ENCODE peak calls at places on chromosomes 6 and 20, in seven cellular contexts. U is CD4-positive, CD25-positive, alpha-beta regulatory T cell; P is tibial nerve; V is GM23248; E is psoas muscle; C is CD8-positive, alpha-beta memory T cell; Y is CD4-positive, alpha-beta memory T cell. J is an unnamed sample.

GRCh38 chr20:41398408-41398807 is 31.8 kb upstream of the EMILIN3 start:
- DNase-seq in U (no peak), P (no peak), V (no peak), E (no peak), C (no peak), Y (no peak), J (no peak)

GRCh38 chr6:37882724-37883413 is 63.3 kb downstream of the ZFAND3 start:
- DNase-seq in U (no peak), P (no peak), V (peak; percentile 77), E (no peak), C (no peak), Y (no peak), J (no peak)

GRCh38 chr6:18219611-18220010 is 44.7 kb downstream of the DEK start:
- DNase-seq in U (no peak), P (no peak), V (no peak), E (no peak), C (no peak), Y (no peak), J (no peak)

GRCh38 chr20:4601630-4602296 is 119.9 kb upstream of the PRND start:
- DNase-seq in U (no peak), P (no peak), V (peak; percentile 62), E (no peak), C (no peak), Y (no peak), J (no peak)

GRCh38 chr20:911882-912600 is 4.1 kb downstream of the ANGPT4 start:
- DNase-seq in U (peak; percentile 9), P (no peak), V (no peak), E (no peak), C (no peak), Y (peak; percentile 1), J (no peak)

GRCh38 chr6:3793545-3793944 is 42.0 kb upstream of the PXDC1 start:
- DNase-seq in U (no peak), P (no peak), V (no peak), E (no peak), C (no peak), Y (no peak), J (no peak)

GRCh38 chr6:13422601-13423247 is 64.7 kb downstream of the GFOD1 start:
- DNase-seq in U (no peak), P (no peak), V (no peak), E (no peak), C (no peak), Y (no peak), J (no peak)

GRCh38 chr20:17169575-17170136 is 57.2 kb upstream of the PCSK2 start:
- DNase-seq in U (no peak), P (no peak), V (no peak), E (no peak), C (no peak), Y (no peak), J (no peak)

GRCh38 chr20:23142162-23143050 is 56.3 kb upstream of the CD93 start:
- DNase-seq in U (peak; percentile 6), P (no peak), V (no peak), E (no peak), C (no peak), Y (peak; percentile 6), J (no peak)

GRCh38 chr6:36633915-36634314 is 39.8 kb downstream of the SRSF3 start:
- DNase-seq in U (no peak), P (peak; percentile 38), V (peak; percentile 37), E (no peak), C (no peak), Y (no peak), J (no peak)

GRCh38 chr20:45592574-45593189 is 13.6 kb upstream of the WFDC8 start:
- DNase-seq in U (peak; percentile 9), P (no peak), V (peak; percentile 62), E (no peak), C (peak; percentile 0), Y (peak; percentile 20), J (no peak)

GRCh38 chr6:64256483-64256882 is 620.9 kb downstream of the PHF3 start:
- DNase-seq in U (no peak), P (no peak), V (no peak), E (no peak), C (no peak), Y (no peak), J (no peak)

GRCh38 chr6:15419493-15419892 is 173.6 kb downstream of the JARID2 start:
- DNase-seq in U (no peak), P (no peak), V (no peak), E (no peak), C (no peak), Y (no peak), J (no peak)
- H3K9me3 ChIP-seq in U (peaks cover 20% of the 10 kb centered on the region), P (no peaks in the 10 kb centered on the region), V (no peaks in the 10 kb centered on the region), E (peaks cover 13% of the 10 kb centered on the region), C (no peaks in the 10 kb centered on the region), Y (peaks cover 3% of the 10 kb centered on the region), J (peaks cover 22% of the 10 kb centered on the region)

GRCh38 chr6:153702671-153703070 is 336.4 kb upstream of the OPRM1 start:
- DNase-seq in U (no peak), P (no peak), V (peak; percentile 4), E (no peak), C (no peak), Y (no peak), J (no peak)
- H3K9me3 ChIP-seq in U (peaks cover 4% of the 10 kb centered on the region), P (no peaks in the 10 kb centered on the region), V (no peaks in the 10 kb centered on the region), E (peaks cover 5% of the 10 kb centered on the region), C (no peaks in the 10 kb centered on the region), Y (no peaks in the 10 kb centered on the region), J (peaks cover 8% of the 10 kb centered on the region)

GRCh38 chr20:59976196-59976847 is 18.1 kb downstream of the CDH26 start:
- DNase-seq in U (no peak), P (no peak), V (no peak), E (no peak), C (no peak), Y (no peak), J (no peak)

GRCh38 chr20:59971428-59971827 is 13.2 kb downstream of the CDH26 start:
- DNase-seq in U (no peak), P (no peak), V (no peak), E (no peak), C (no peak), Y (no peak), J (no peak)

GRCh38 chr20:59972037-59972801 is 14.0 kb downstream of the CDH26 start:
- DNase-seq in U (no peak), P (no peak), V (no peak), E (no peak), C (no peak), Y (no peak), J (no peak)

GRCh38 chr20:59977086-59977485 is 18.9 kb downstream of the CDH26 start:
- DNase-seq in U (no peak), P (no peak), V (no peak), E (no peak), C (no peak), Y (no peak), J (no peak)
- H3K9me3 ChIP-seq in U (no peaks in the 10 kb centered on the region), P (no peaks in the 10 kb centered on the region), V (no peaks in the 10 kb centered on the region), E (no peaks in the 10 kb centered on the region), C (no peaks in the 10 kb centered on the region), Y (no peaks in the 10 kb centered on the region), J (no peaks in the 10 kb centered on the region)

DNA sequence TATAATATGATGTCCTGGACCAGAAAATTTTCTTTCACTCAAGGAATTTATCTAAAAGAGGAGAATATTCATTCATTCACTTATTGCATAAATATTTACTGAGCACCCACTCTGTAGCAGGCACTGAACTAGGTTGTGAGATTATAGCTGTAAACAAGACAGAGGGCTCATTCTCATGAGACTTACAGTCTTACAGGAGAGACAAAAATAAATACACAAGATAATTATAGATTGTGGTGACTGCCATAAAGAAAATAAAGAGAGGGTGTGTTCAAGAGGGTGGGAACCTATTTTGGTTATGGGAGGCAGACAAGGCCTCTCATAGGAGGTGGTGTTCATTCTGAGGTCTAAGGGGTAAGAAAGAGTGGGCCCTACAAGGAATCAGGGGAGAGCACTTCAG is 109.9 kb upstream of the SUPT3H start:
- DNase-seq in U (no peak), P (no peak), V (no peak), E (no peak), C (no peak), Y (no peak), J (no peak)
- H3K9me3 ChIP-seq in U (no peaks in the 10 kb centered on the region), P (no peaks in the 10 kb centered on the region), V (no peaks in the 10 kb centered on the region), E (no peaks in the 10 kb centered on the region), C (no peaks in the 10 kb centered on the region), Y (no peaks in the 10 kb centered on the region), J (no peaks in the 10 kb centered on the region)

DNA sequence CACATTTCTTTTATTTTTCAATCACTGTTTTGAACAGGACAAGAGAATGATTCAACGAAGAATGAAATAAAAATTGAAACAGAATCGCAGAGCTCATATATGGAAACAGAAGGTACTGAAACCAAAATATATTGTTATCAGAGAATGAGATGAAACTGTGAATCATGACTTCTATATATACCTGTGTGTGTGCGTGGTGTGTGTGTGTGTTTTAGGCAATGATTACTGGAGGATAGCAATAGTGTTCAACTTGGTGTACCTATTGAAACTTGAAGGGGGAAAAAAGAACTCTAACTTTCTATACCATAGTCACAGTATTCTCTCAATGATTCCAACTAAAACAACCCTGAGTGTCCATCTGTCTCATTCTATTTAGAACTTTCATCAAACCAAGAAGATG is 586.6 kb downstream of the KIF16B start:
- DNase-seq in U (no peak), P (no peak), V (no peak), E (no peak), C (no peak), Y (no peak), J (no peak)
- H3K9me3 ChIP-seq in U (no peaks in the 10 kb centered on the region), P (no peaks in the 10 kb centered on the region), V (no peaks in the 10 kb centered on the region), E (no peaks in the 10 kb centered on the region), C (no peaks in the 10 kb centered on the region), Y (no peaks in the 10 kb centered on the region), J (no peaks in the 10 kb centered on the region)

GRCh38 chr6:27321901-27322300 is 9.8 kb upstream of the POM121L2 start:
- DNase-seq in U (no peak), P (no peak), V (no peak), E (no peak), C (no peak), Y (no peak), J (no peak)
- H3K9me3 ChIP-seq in U (no peaks in the 10 kb centered on the region), P (no peaks in the 10 kb centered on the region), V (no peaks in the 10 kb centered on the region), E (no peaks in the 10 kb centered on the region), C (no peaks in the 10 kb centered on the region), Y (no peaks in the 10 kb centered on the region), J (no peaks in the 10 kb centered on the region)

GRCh38 chr6:135568366-135568765 is 70.8 kb upstream of the AHI1 start:
- DNase-seq in U (peak; percentile 29), P (peak; percentile 39), V (peak; percentile 20), E (no peak), C (peak; percentile 21), Y (peak; percentile 77), J (no peak)
- H3K9me3 ChIP-seq in U (no peaks in the 10 kb centered on the region), P (no peaks in the 10 kb centered on the region), V (no peaks in the 10 kb centered on the region), E (no peaks in the 10 kb centered on the region), C (no peaks in the 10 kb centered on the region), Y (no peaks in the 10 kb centered on the region), J (no peaks in the 10 kb centered on the region)

GRCh38 chr6:124669713-124670480 is 292.3 kb upstream of the RNF217 start:
- DNase-seq in U (no peak), P (no peak), V (peak; percentile 2), E (no peak), C (no peak), Y (no peak), J (no peak)
- H3K9me3 ChIP-seq in U (no peaks in the 10 kb centered on the region), P (no peaks in the 10 kb centered on the region), V (no peaks in the 10 kb centered on the region), E (peaks cover 6% of the 10 kb centered on the region), C (no peaks in the 10 kb centered on the region), Y (no peaks in the 10 kb centered on the region), J (no peaks in the 10 kb centered on the region)

GRCh38 chr20:31990958-31991705 is 19.1 kb upstream of the CCM2L start:
- DNase-seq in U (no peak), P (no peak), V (no peak), E (no peak), C (no peak), Y (no peak), J (no peak)
- H3K9me3 ChIP-seq in U (no peaks in the 10 kb centered on the region), P (no peaks in the 10 kb centered on the region), V (no peaks in the 10 kb centered on the region), E (no peaks in the 10 kb centered on the region), C (no peaks in the 10 kb centered on the region), Y (no peaks in the 10 kb centered on the region), J (no peaks in the 10 kb centered on the region)